ENCODE peak calls at places on chromosomes 11 and 22, in seven cellular contexts. U is CD8-positive, alpha-beta T cell; R is heart left ventricle; I is colonic mucosa; E is psoas muscle; O is thyroid gland; K is AG04450. Y is an unnamed sample.

GRCh38 chr11:27916541-27917100 is 191.3 kb downstream of the KIF18A start:
- DNase-seq in U (no peak), R (no peak), I (no peak), E (no peak), O (no peak), K (no peak), Y (no peak)

GRCh38 chr11:64742940-64743590 is 877 bp downstream of the RASGRP2 start:
- DNase-seq in U (peak; percentile 70), R (peak; percentile 85), I (peak; percentile 74), E (peak; percentile 87), O (peak; percentile 50), K (no peak), Y (peak; percentile 86)

GRCh38 chr22:40414838-40415505 is 44.6 kb downstream of the SGSM3 start:
- DNase-seq in U (no peak), R (no peak), I (no peak), E (no peak), O (no peak), K (no peak), Y (peak; percentile 79)

GRCh38 chr11:26322335-26323067 is 9.4 kb upstream of the ANO3 start:
- DNase-seq in U (no peak), R (no peak), I (no peak), E (no peak), O (no peak), K (no peak), Y (no peak)

GRCh38 chr11:27277843-27278242 is 85.2 kb downstream of the CCDC34 start:
- DNase-seq in U (no peak), R (no peak), I (no peak), E (no peak), O (no peak), K (no peak), Y (no peak)

GRCh38 chr11:131458421-131458820 is 88.0 kb downstream of the NTM start:
- DNase-seq in U (no peak), R (no peak), I (no peak), E (no peak), O (no peak), K (no peak), Y (no peak)

GRCh38 chr11:64447717-64448598 is 89.0 kb downstream of the RPS6KA4 start:
- DNase-seq in U (no peak), R (no peak), I (peak; percentile 38), E (peak; percentile 31), O (no peak), K (no peak), Y (no peak)

GRCh38 chr11:46916669-46917108 is 1.7 kb downstream of the LRP4 start:
- DNase-seq in U (no peak), R (peak; percentile 74), I (peak; percentile 62), E (peak; percentile 69), O (peak; percentile 60), K (no peak), Y (peak; percentile 59)

GRCh38 chr11:117915672-117916235 is 13.4 kb downstream of the TMPRSS13 start:
- DNase-seq in U (no peak), R (no peak), I (no peak), E (no peak), O (no peak), K (no peak), Y (no peak)

GRCh38 chr22:49960967-49961600 is 512 bp downstream of the PIM3 start:
- DNase-seq in U (no peak), R (peak; percentile 44), I (peak; percentile 59), E (peak; percentile 55), O (peak; percentile 59), K (no peak), Y (peak; percentile 75)

GRCh38 chr22:35150163-35151107 is 84.5 kb downstream of the ISX start:
- DNase-seq in U (peak; percentile 37), R (peak; percentile 59), I (peak; percentile 77), E (peak; percentile 37), O (peak; percentile 30), K (no peak), Y (peak; percentile 82)

GRCh38 chr11:97259884-97260283 is 870.1 kb downstream of the JRKL start:
- DNase-seq in U (no peak), R (no peak), I (no peak), E (no peak), O (no peak), K (no peak), Y (no peak)

GRCh38 chr11:113201055-113201818 is 113.1 kb upstream of the TTC12 start:
- DNase-seq in U (no peak), R (no peak), I (no peak), E (no peak), O (no peak), K (no peak), Y (no peak)

GRCh38 chr11:102010776-102011500 is 36.3 kb upstream of the CFAP300 start:
- DNase-seq in U (no peak), R (peak; percentile 81), I (peak; percentile 76), E (peak; percentile 70), O (peak; percentile 81), K (peak; percentile 59), Y (peak; percentile 85)

GRCh38 chr11:123525072-123525471 is 95.0 kb downstream of the GRAMD1B start:
- DNase-seq in U (no peak), R (no peak), I (no peak), E (no peak), O (no peak), K (no peak), Y (no peak)

GRCh38 chr22:49969751-49970527 is 9.4 kb downstream of the PIM3 start:
- DNase-seq in U (no peak), R (no peak), I (peak; percentile 31), E (peak; percentile 24), O (no peak), K (no peak), Y (peak; percentile 16)

GRCh38 chr11:74681686-74682651 is 49.3 kb downstream of the CHRDL2 start:
- DNase-seq in U (no peak), R (peak; percentile 79), I (no peak), E (peak; percentile 69), O (peak; percentile 75), K (no peak), Y (no peak)

GRCh38 chr11:129729823-129730222 is 85.8 kb upstream of the TMEM45B start:
- DNase-seq in U (no peak), R (no peak), I (no peak), E (no peak), O (no peak), K (no peak), Y (no peak)

GRCh38 chr11:47332791-47333525 is 19.5 kb downstream of the MYBPC3 start:
- DNase-seq in U (no peak), R (peak; percentile 26), I (no peak), E (no peak), O (no peak), K (no peak), Y (no peak)

GRCh38 chr22:40634119-40634903 is 2.2 kb downstream of the MRTFA start:
- DNase-seq in U (no peak), R (no peak), I (no peak), E (no peak), O (no peak), K (no peak), Y (no peak)

GRCh38 chr11:85627332-85627997 is at the start of gene DLG2:
- DNase-seq in U (no peak), R (no peak), I (peak; percentile 39), E (no peak), O (peak; percentile 32), K (no peak), Y (peak; percentile 23)

GRCh38 chr11:42013656-42014201 is 554.3 kb upstream of the LRRC4C start:
- DNase-seq in U (no peak), R (no peak), I (no peak), E (no peak), O (no peak), K (no peak), Y (no peak)

GRCh38 chr11:82976786-82977185 is 75.2 kb downstream of the DDIAS start:
- DNase-seq in U (no peak), R (no peak), I (no peak), E (no peak), O (no peak), K (no peak), Y (no peak)

GRCh38 chr22:46775364-46775758 is 12.9 kb downstream of the TBC1D22A start:
- DNase-seq in U (no peak), R (no peak), I (no peak), E (no peak), O (no peak), K (no peak), Y (no peak)

GRCh38 chr11:74680035-74680671 is 51.1 kb downstream of the CHRDL2 start:
- DNase-seq in U (no peak), R (no peak), I (no peak), E (no peak), O (no peak), K (no peak), Y (peak; percentile 14)

GRCh38 chr22:44003776-44004460 is 20.2 kb upstream of the PARVB start:
- DNase-seq in U (no peak), R (peak; percentile 32), I (no peak), E (no peak), O (no peak), K (no peak), Y (no peak)

GRCh38 chr11:56932572-56933235 is 56.0 kb upstream of the OR5AK2 start:
- DNase-seq in U (no peak), R (no peak), I (no peak), E (no peak), O (no peak), K (no peak), Y (no peak)

GRCh38 chr11:78424334-78425270 is 7.0 kb upstream of the GAB2 start:
- DNase-seq in U (no peak), R (no peak), I (no peak), E (no peak), O (no peak), K (no peak), Y (no peak)
- H3K4me3 ChIP-seq in U (no peak overlapping the region), R (no peak overlapping the region), I (no peak overlapping the region), E (no peak overlapping the region), O (no peak overlapping the region), K (no peak overlapping the region), Y (no peak overlapping the region)

GRCh38 chr22:22685586-22685985 is 41.2 kb downstream of the GGTLC2 start:
- DNase-seq in U (no peak), R (no peak), I (no peak), E (no peak), O (no peak), K (no peak), Y (no peak)
- H3K27ac ChIP-seq in U (no peak overlapping the region), R (no peak overlapping the region), I (no peak overlapping the region), E (no peak overlapping the region), O (no peak overlapping the region), K (no peak overlapping the region), Y (peak overlapping the region; percentile 73)

DNA sequence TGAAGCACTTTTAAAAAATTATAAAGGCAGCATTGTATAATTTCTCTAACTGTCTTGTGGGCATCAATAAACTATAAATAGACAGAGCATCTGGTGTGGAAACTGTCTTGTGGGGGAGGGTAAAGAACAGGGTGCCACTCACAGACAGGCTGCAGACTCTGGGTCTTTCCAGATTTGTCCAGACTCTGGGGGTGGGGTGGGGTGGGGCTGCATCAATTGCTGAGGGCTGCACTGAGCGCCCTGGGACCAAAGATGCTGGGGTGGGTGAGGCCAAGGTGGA is 333.4 kb downstream of the BUD13 start:
- DNase-seq in U (no peak), R (no peak), I (no peak), E (no peak), O (no peak), K (no peak), Y (no peak)
- H3K4me3 ChIP-seq in U (no peak overlapping the region), R (no peak overlapping the region), I (no peak overlapping the region), E (no peak overlapping the region), O (no peak overlapping the region), K (no peak overlapping the region), Y (no peak overlapping the region)

DNA sequence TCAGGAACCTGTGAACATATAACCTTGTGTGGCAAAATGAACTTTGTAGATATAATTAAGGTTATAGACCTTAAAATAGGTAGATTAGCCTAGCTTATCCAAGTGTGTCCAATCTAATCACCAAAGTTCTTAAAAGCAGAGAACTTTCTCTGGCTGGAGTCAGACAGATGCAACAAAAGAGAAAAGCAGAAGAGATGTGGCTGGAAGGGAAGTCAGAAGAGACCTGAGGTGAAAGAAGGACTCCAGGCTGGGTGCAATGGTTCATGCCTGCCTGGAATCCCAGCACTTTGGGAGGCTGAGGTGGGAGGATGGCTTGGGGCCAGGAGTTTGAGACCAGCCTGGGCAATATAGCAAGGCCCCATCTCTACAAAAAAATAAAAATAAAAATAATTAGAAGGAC is 39.4 kb upstream of the SWAP70 start:
- DNase-seq in U (no peak), R (no peak), I (no peak), E (no peak), O (no peak), K (no peak), Y (no peak)
- H3K27ac ChIP-seq in U (no peak overlapping the region), R (no peak overlapping the region), I (no peak overlapping the region), E (no peak overlapping the region), O (no peak overlapping the region), K (no peak overlapping the region), Y (no peak overlapping the region)